ENCODE peak calls at places on chromosomes 13 and 19, in seven cellular contexts. M is OCI-LY7, Y is nephron progenitor cell, C is AG04450, D is tibial nerve, V is cardiac muscle cell, I is neural crest cell. B is an unnamed sample.

GRCh38 chr13:113520571-113520970 is 30.1 kb upstream of the DCUN1D2 start:
- DNase-seq in Y (no peak), I (no peak), M (no peak), D (no peak), C (no peak), V (no peak), B (no peak)

GRCh38 chr13:74641586-74641985 is 507.4 kb upstream of the KLF12 start:
- DNase-seq in Y (no peak), C (peak; percentile 24), M (no peak), D (no peak), I (no peak), V (no peak), B (no peak)

GRCh38 chr19:35224681-35225604 is 3.6 kb downstream of the FAM187B start:
- DNase-seq in M (peak; percentile 32), V (no peak), C (no peak), D (no peak), Y (no peak), I (no peak), B (peak; percentile 26)

GRCh38 chr13:105971720-105972119 is 563.7 kb downstream of the EFNB2 start:
- DNase-seq in Y (no peak), I (no peak), C (no peak), M (no peak), D (no peak), V (no peak), B (no peak)

GRCh38 chr13:29435125-29435911 is 160.2 kb downstream of the SLC7A1 start:
- DNase-seq in V (peak; percentile 92), I (no peak), Y (no peak), C (peak; percentile 45), M (no peak), D (peak; percentile 8), B (no peak)

GRCh38 chr13:47397739-47398138 is 500.9 kb upstream of the HTR2A start:
- DNase-seq in I (no peak), Y (no peak), C (peak; percentile 23), D (no peak), M (no peak), V (peak; percentile 10), B (no peak)

GRCh38 chr19:36014029-36014924 is at the start of gene ALKBH6:
- DNase-seq in D (peak; percentile 100), V (peak; percentile 99), Y (peak; percentile 99), M (peak; percentile 99), I (peak; percentile 98), C (peak; percentile 93), B (peak; percentile 99)

GRCh38 chr19:8698433-8699063 is at the start of gene ACTL9:
- DNase-seq in C (no peak), M (no peak), V (no peak), I (no peak), Y (no peak), D (no peak), B (no peak)

GRCh38 chr19:31992750-31993149 is 352.7 kb upstream of the ZNF507 start:
- DNase-seq in Y (no peak), V (no peak), I (no peak), C (no peak), M (no peak), D (no peak), B (no peak)

GRCh38 chr19:47232422-47233211 is 1.6 kb upstream of the BBC3 start:
- DNase-seq in V (peak; percentile 56), C (no peak), Y (no peak), I (no peak), M (peak; percentile 52), D (no peak), B (peak; percentile 31)

GRCh38 chr13:50842711-50843255 is 709 bp downstream of the DLEU7 start:
- DNase-seq in I (no peak), M (no peak), D (no peak), C (no peak), V (no peak), Y (no peak), B (no peak)

GRCh38 chr13:48295271-48295670 is 8.3 kb upstream of the RB1 start:
- DNase-seq in V (no peak), M (no peak), I (no peak), D (no peak), Y (no peak), C (no peak), B (no peak)

GRCh38 chr19:5112681-5113080 is 143.8 kb downstream of the KDM4B start:
- DNase-seq in C (no peak), M (no peak), Y (no peak), D (no peak), I (no peak), V (no peak), B (no peak)

GRCh38 chr13:99434258-99434788 is 66.9 kb upstream of the TM9SF2 start:
- DNase-seq in M (no peak), Y (no peak), I (no peak), V (no peak), C (no peak), D (no peak), B (no peak)

GRCh38 chr19:18287836-18288772 is 6.7 kb upstream of the JUND start:
- DNase-seq in M (no peak), D (no peak), V (no peak), C (no peak), Y (peak; percentile 73), I (no peak), B (no peak)

GRCh38 chr13:114339779-114340534 is 25.7 kb downstream of the CHAMP1 start:
- DNase-seq in D (no peak), I (no peak), Y (no peak), M (peak; percentile 69), V (peak; percentile 59), C (no peak), B (no peak)

GRCh38 chr19:44867578-44867977 is 21.5 kb downstream of the NECTIN2 start:
- DNase-seq in M (no peak), C (no peak), I (no peak), V (no peak), D (no peak), Y (no peak), B (no peak)
- TF ChIP-seq CTCF in M (no peak), C (no peak), I (no peak), V (no peak), D (no peak), Y (no peak), B (no peak)

GRCh38 chr13:72781461-72782439 is at the start of the genes DIS3 and PIBF1:
- DNase-seq in V (peak; percentile 99), M (peak; percentile 97), I (peak; percentile 88), C (peak; percentile 96), Y (peak; percentile 95), D (peak; percentile 98), B (peak; percentile 95)
- TF ChIP-seq CTCF in V (no peak), M (peak; percentile 22), I (peak; percentile 28), C (peak; percentile 18), Y (no peak), D (peak; percentile 22), B (peak; percentile 15)

DNA sequence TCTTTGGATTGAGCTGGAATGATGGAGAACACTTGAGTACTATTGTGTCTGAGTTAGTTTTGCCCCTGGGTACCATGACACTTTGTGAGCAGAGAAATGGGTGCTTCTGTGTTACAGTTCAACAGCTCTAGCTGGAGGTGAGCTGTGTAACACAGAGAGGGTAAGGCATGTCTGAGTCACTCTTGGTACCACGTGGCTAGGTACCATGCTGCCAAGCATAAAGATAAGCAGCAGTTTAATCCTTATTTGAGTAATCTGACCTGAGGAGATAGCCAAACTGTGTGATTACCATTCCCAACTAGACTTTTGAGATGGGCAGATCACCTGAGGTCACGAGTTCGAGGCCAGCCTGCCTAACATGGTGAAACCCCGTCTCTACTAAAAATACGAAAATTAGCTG is 122.0 kb downstream of the OLFM4 start:
- DNase-seq in C (no peak), I (no peak), Y (no peak), D (no peak), V (no peak), M (no peak), B (no peak)
- TF ChIP-seq CTCF in C (no peak), I (no peak), Y (no peak), D (no peak), V (no peak), M (no peak), B (no peak)

GRCh38 chr19:37654833-37655688 is at the start of gene ZFP30:
- DNase-seq in I (peak; percentile 84), Y (peak; percentile 92), V (peak; percentile 85), C (peak; percentile 63), M (peak; percentile 65), D (peak; percentile 77), B (peak; percentile 88)

GRCh38 chr19:37654118-37654517 is 1.1 kb downstream of the ZFP30 start:
- DNase-seq in Y (no peak), C (no peak), D (no peak), V (peak; percentile 21), M (no peak), I (no peak), B (no peak)

GRCh38 chr19:37654525-37654832 is 786 bp downstream of the ZFP30 start:
- DNase-seq in I (no peak), Y (no peak), C (no peak), M (peak; percentile 22), V (peak; percentile 45), D (no peak), B (no peak)

GRCh38 chr19:37655689-37656491 is 625 bp upstream of the ZFP30 start:
- DNase-seq in C (peak; percentile 21), V (peak; percentile 86), M (peak; percentile 63), Y (peak; percentile 86), D (peak; percentile 61), I (peak; percentile 71), B (peak; percentile 88)
- TF ChIP-seq CTCF in C (no peak), V (no peak), M (no peak), Y (no peak), D (no peak), I (no peak), B (no peak)

DNA sequence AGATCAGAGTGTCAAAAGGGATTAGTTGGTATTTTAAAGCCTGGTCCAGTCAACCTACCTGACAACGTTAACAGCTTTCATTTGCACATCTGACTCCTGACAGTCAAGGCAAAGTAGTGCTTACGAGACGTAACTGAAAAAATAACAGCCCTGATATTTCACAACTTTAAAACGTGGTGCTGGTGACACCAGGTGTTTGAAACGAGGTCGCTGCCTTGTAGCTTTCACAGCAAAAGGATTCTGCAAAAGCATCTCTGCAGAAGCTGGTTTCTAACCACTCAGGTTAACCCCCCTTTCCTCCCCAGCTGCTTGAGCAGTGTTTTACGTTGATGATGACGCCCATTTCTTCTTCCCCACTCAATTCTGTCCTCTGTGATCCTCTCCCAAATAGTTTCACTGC is 23.3 kb downstream of the GGACT start:
- DNase-seq in M (no peak), Y (no peak), V (no peak), D (no peak), I (no peak), C (no peak), B (no peak)
- TF ChIP-seq CTCF in M (no peak), Y (no peak), V (no peak), D (no peak), I (no peak), C (no peak), B (no peak)

B was measured in GM13976.